ENCODE peak calls at places on chromosomes 12 and 14, in five cellular contexts. D, B, E, U and C are unnamed samples.

GRCh38 chr14:24416254-24416931 is 13.1 kb downstream of the CBLN3 start:
- DNase-seq in B (no peak), U (peak; percentile 25), D (no peak), E (no peak), C (no peak)

GRCh38 chr12:31492599-31493196 is 98.2 kb downstream of the DENND5B start:
- DNase-seq in D (no peak), U (no peak), B (no peak), E (no peak), C (no peak)

GRCh38 chr14:75934998-75935628 is 46.7 kb downstream of the TGFB3 start:
- DNase-seq in D (no peak), E (no peak), B (peak; percentile 70), U (no peak), C (no peak)

GRCh38 chr12:68561830-68562229 is 48.9 kb upstream of the RAP1B start:
- DNase-seq in D (no peak), B (no peak), U (no peak), E (no peak), C (no peak)

GRCh38 chr12:32902287-32902996 is 5.9 kb upstream of the PKP2 start:
- DNase-seq in U (no peak), D (no peak), B (no peak), E (no peak), C (no peak)

GRCh38 chr12:92784795-92785562 is 82.2 kb downstream of the PLEKHG7 start:
- DNase-seq in U (no peak), D (no peak), E (peak; percentile 26), B (peak; percentile 79), C (peak; percentile 31)

GRCh38 chr12:55073043-55074022 is 52.9 kb upstream of the OR9K2 start:
- DNase-seq in B (peak; percentile 42), D (peak; percentile 69), E (peak; percentile 75), U (peak; percentile 75), C (peak; percentile 85)

GRCh38 chr12:19125325-19125724 is 4.2 kb upstream of the PLEKHA5 start:
- DNase-seq in E (no peak), D (no peak), B (no peak), U (no peak), C (no peak)

GRCh38 chr12:5096241-5096880 is 52.7 kb downstream of the KCNA5 start:
- DNase-seq in D (no peak), U (no peak), E (no peak), B (no peak), C (no peak)

GRCh38 chr12:82596484-82596883 is 90.2 kb upstream of the TMTC2 start:
- DNase-seq in D (no peak), B (peak; percentile 90), U (no peak), E (no peak), C (no peak)

GRCh38 chr12:111467092-111467861 is 61.6 kb downstream of the SH2B3 start:
- DNase-seq in U (no peak), B (peak; percentile 35), D (no peak), E (no peak), C (no peak)

GRCh38 chr14:65179918-65180724 is 77.8 kb upstream of the MAX start:
- DNase-seq in E (no peak), D (peak; percentile 24), B (no peak), U (peak; percentile 59), C (no peak)

GRCh38 chr14:89310211-89310610 is 106.8 kb downstream of the FOXN3 start:
- DNase-seq in U (no peak), E (no peak), B (no peak), D (no peak), C (no peak)

GRCh38 chr14:92728781-92729364 is 19.6 kb downstream of the LGMN start:
- DNase-seq in B (peak; percentile 61), D (no peak), U (no peak), E (no peak), C (no peak)

GRCh38 chr12:12425616-12426015 is 68.7 kb downstream of the BORCS5 start:
- DNase-seq in U (no peak), E (no peak), B (no peak), D (no peak), C (no peak)

GRCh38 chr14:62824086-62824485 is 221.2 kb downstream of the KCNH5 start:
- DNase-seq in B (no peak), U (no peak), E (no peak), D (no peak), C (no peak)

GRCh38 chr14:73188501-73188903 is 48.8 kb upstream of the PAPLN start:
- DNase-seq in B (no peak), D (no peak), U (no peak), E (no peak), C (no peak)

GRCh38 chr12:106445981-106446380 is 88.4 kb downstream of the POLR3B start:
- DNase-seq in B (peak; percentile 67), D (no peak), U (no peak), E (no peak), C (no peak)

GRCh38 chr12:123436017-123436964 is at the start of gene RILPL2:
- DNase-seq in B (peak; percentile 66), E (peak; percentile 65), U (peak; percentile 91), D (peak; percentile 89), C (peak; percentile 86)